ENCODE peak calls at places on chromosomes 1 and 21, in six cellular contexts. S is HCT116, G is K562, P is H1, C is SK-N-SH, Y is GM12878. D is an unnamed sample.

GRCh38 chr1:156276966-156277381 is 5.7 kb downstream of the SMG5 start:
- DNase-seq in P (no peak), S (no peak), C (no peak), G (no peak), Y (no peak), D (no peak)

GRCh38 chr1:116503535-116504307 is 67.1 kb downstream of the CD58 start:
- DNase-seq in G (peak; percentile 95), C (no peak), P (no peak), S (no peak), Y (no peak), D (no peak)

GRCh38 chr1:150221552-150221951 is 14.4 kb downstream of the ANP32E start:
- DNase-seq in C (peak; percentile 35), S (peak; percentile 7), Y (no peak), G (peak; percentile 28), P (peak; percentile 35), D (no peak)

GRCh38 chr1:210250998-210251679 is 18.5 kb downstream of the SERTAD4 start:
- DNase-seq in G (no peak), P (peak; percentile 86), S (peak; percentile 15), C (peak; percentile 93), Y (no peak), D (no peak)

GRCh38 chr1:170765712-170766330 is 101.9 kb downstream of the PRRX1 start:
- DNase-seq in S (peak; percentile 21), C (no peak), Y (no peak), P (no peak), G (no peak), D (no peak)

GRCh38 chr1:81699234-81699633 is 101.5 kb upstream of the ADGRL2 start:
- DNase-seq in S (no peak), C (no peak), G (no peak), Y (no peak), P (no peak), D (no peak)

GRCh38 chr1:221310180-221310579 is 430.9 kb downstream of the HLX start:
- DNase-seq in C (no peak), Y (no peak), S (no peak), G (no peak), P (no peak), D (no peak)

GRCh38 chr21:26534517-26534916 is 38.6 kb downstream of the CYYR1 start:
- DNase-seq in G (no peak), P (no peak), S (no peak), C (no peak), Y (no peak), D (no peak)

GRCh38 chr1:201565024-201565730 is 26.2 kb downstream of the NAV1 start:
- DNase-seq in S (no peak), G (no peak), Y (no peak), P (no peak), C (no peak), D (no peak)

GRCh38 chr1:109075531-109076490 is at the start of gene TAF13:
- DNase-seq in Y (peak; percentile 75), G (peak; percentile 98), S (peak; percentile 88), C (peak; percentile 96), P (peak; percentile 90), D (peak; percentile 66)

GRCh38 chr1:50099654-50100053 is 9.1 kb upstream of the ELAVL4 start:
- DNase-seq in P (no peak), S (no peak), Y (no peak), C (no peak), G (no peak), D (no peak)
- TF ChIP-seq CTCF in P (no peak), S (peak; percentile 27), Y (no peak), C (peak; percentile 19), G (no peak), D (peak; percentile 10)

GRCh38 chr21:30209571-30209970 is 6.3 kb downstream of the CLDN8 start:
- DNase-seq in Y (no peak), G (peak; percentile 9), P (no peak), C (no peak), S (no peak), D (no peak)
- TF ChIP-seq SIN3A in Y (no peak), G (no peak), P (no peak), C (no peak), S (no peak), D (no peak)

DNA sequence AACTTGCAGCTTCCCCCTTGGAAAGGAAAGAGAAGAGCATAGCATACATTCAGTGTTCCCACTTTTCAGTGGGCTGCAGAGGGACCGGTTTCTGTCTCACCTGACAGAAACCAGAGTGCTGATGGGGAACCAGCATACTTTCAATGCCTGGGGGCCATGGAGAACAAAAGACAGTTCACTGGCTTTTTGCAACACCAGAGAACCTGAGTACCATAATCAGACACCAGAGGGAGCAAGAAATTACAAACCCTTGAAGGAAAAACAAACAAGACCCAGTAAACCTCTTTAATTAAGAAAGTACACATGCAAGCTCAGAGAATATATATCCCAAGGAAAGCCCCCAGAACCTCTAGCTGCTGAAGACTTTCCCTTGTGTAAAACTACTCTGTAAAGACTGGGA is 51.1 kb downstream of the CSMD2 start:
- DNase-seq in Y (no peak), P (peak; percentile 48), S (peak; percentile 32), C (peak; percentile 30), G (peak; percentile 15), D (peak; percentile 8)
- TF ChIP-seq CTCF in Y (peak; percentile 31), P (peak; percentile 59), S (peak; percentile 56), C (no peak), G (no peak), D (peak; percentile 49)

GRCh38 chr1:110648405-110648804 is 26.3 kb downstream of the KCNA3 start:
- DNase-seq in Y (no peak), S (no peak), G (no peak), P (no peak), C (no peak), D (no peak)

GRCh38 chr1:110650623-110651022 is 24.1 kb downstream of the KCNA3 start:
- DNase-seq in G (no peak), P (no peak), S (no peak), C (no peak), Y (no peak), D (no peak)

GRCh38 chr1:110645172-110645571 is 29.6 kb downstream of the KCNA3 start:
- DNase-seq in Y (no peak), S (no peak), C (no peak), P (no peak), G (no peak), D (no peak)

GRCh38 chr1:110645962-110646735 is 28.6 kb downstream of the KCNA3 start:
- DNase-seq in G (no peak), C (no peak), P (no peak), S (no peak), Y (no peak), D (no peak)

DNA sequence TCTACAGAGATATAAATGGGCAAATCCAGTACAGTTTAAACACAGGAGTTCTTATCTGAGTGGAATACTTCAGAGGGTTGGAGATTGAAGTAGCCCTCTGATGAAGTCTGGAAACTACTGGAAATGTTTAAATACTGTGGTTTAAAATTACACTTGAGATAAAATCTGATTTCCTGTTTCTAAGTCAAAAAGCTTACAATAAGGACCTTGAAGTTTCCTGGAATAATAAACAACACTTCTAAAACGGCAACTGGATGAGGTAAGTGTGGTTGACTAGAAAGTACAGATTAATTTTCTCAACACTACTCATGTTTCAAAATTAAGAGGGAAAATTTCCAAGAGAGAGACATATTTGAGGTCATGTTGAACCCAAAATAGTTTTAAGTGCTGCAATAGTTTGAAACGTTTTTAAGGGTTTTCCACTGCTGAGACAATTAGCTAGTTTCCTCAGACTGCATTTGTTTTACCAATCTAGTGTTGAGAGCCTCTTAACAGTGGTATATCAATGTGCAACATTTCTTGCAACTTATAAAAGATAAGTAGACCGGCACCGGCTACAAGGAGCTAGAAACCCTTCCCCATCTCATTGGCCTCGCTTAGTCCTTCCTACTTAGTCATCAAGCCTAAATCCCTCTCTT is 27.4 kb downstream of the KCNA3 start:
- DNase-seq in S (no peak), G (no peak), C (no peak), P (no peak), Y (no peak), D (no peak)
- TF ChIP-seq SIN3A in S (no peak), G (no peak), C (no peak), P (no peak), Y (no peak), D (no peak)

GRCh38 chr1:39954870-39955546 is at the start of gene MFSD2A:
- DNase-seq in S (peak; percentile 73), Y (peak; percentile 55), C (peak; percentile 98), G (no peak), P (peak; percentile 95), D (no peak)
- TF ChIP-seq CTCF in S (no peak), Y (no peak), C (no peak), G (no peak), P (no peak), D (no peak)

DNA sequence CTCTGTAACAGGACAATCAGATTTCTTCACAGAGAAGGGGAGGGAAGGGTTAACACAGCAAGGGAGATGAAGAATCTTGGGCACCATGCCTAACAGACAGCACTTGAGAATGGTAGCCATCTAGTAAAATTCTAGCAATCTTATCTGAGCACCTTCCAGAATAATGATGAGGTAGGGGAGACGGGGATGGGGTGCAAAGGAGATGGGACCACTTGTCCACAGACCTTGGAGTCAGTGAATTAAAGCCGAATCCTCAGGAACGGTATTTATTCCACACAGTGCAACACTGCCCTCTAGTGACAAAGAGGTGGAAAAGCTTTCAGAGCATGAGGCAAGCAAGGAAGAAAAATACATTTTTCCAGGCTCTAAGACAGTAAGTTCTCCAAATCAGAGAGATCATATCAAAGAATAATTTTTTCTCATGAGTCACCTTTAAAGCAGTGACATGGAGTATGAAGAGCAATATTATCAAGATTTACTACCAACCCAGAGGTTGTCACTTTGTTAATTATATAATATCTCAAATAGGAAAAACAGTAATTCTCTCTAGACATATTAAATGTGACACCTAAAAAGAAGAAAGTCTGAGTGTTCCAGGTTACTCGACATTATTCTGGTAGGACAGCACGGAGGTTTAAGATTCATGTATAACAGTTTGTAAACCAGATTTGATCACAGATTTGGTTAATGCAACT is 43.3 kb upstream of the LPAR3 start:
- DNase-seq in Y (no peak), S (peak; percentile 39), C (peak; percentile 62), G (peak; percentile 71), P (peak; percentile 53), D (peak; percentile 64)
- TF ChIP-seq SIN3A in Y (no peak), S (no peak), C (no peak), G (no peak), P (no peak), D (no peak)

GRCh38 chr1:118716775-118717174 is 271.4 kb downstream of the TBX15 start:
- DNase-seq in G (peak; percentile 4), C (no peak), Y (no peak), S (no peak), P (no peak), D (no peak)
- TF ChIP-seq CTCF in G (no peak), C (peak; percentile 27), Y (no peak), S (no peak), P (peak; percentile 24), D (peak; percentile 24)

DNA sequence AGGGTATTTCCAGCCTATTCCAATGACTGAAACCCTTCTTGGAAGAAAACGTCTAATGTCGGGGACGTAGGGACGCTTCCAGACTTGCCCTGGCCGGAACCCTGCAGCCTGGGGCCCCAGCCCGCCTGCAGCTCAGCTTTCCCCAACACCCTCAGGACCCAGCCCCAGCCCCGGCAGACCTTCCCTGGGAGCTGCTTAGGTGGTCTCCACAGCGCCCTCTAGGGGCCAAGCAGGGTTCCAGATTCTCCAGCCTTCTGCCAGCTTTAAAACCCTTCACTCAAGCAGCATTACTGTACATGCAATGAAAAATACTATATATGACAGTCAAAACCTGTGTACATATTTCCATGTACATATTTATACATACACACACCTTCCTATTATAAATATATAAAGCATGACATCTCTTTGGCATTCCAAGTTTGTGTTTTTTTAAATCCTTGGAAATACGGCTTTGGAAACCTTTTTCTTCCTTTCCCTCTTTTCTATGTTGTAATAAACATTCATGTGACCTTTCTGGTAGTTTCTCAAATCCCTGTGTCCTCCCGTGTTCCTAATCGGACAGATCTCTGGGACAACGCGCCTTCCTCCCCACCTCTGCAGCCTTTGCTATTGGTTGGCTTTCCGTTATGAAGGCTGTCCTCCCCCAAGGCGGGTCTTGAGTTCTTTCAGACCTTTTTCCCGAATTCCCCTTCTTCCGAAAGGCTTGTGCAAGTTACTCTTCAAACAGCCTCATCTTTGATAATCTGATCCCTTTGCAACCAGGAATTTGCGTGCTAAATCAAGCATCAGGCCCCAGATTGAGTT is 60.3 kb downstream of the STUM start:
- DNase-seq in G (peak; percentile 81), Y (no peak), P (peak; percentile 88), C (peak; percentile 84), S (peak; percentile 51), D (peak; percentile 27)
- TF ChIP-seq SIN3A in G (no peak), Y (no peak), P (no peak), C (no peak), S (no peak), D (no peak)

D was measured in Panc1.